ENCODE peak calls at places on chromosomes 5 and 9, in six cellular contexts. Z is NCI-H1092; K is fibroblast of pulmonary artery; C is amniotic stem cell; I is CD4-positive, alpha-beta T cell; U is DMS153. X is an unnamed sample.
A peak's percentile ranks its signal among the peaks of the same experiment; 100 is the strongest.

GRCh38 chr9:20513126-20513913 is 109.0 kb downstream of the MLLT3 start:
- DNase-seq in C (no peak), U (no peak), K (no peak), I (no peak), Z (no peak), X (no peak)

GRCh38 chr5:102649731-102650130 is 105.4 kb upstream of the PAM start:
- DNase-seq in U (no peak), Z (no peak), C (no peak), K (no peak), I (no peak), X (peak; percentile 30)

GRCh38 chr5:2899311-2899710 is 147.8 kb upstream of the IRX2 start:
- DNase-seq in C (no peak), I (no peak), Z (no peak), K (no peak), U (no peak), X (no peak)

GRCh38 chr5:84382363-84383295 is 2.1 kb downstream of the EDIL3 start:
- DNase-seq in Z (no peak), U (no peak), C (no peak), K (peak; percentile 58), I (no peak), X (peak; percentile 11)

GRCh38 chr5:153678617-153679329 is 188.3 kb downstream of the GRIA1 start:
- DNase-seq in K (peak; percentile 66), U (no peak), Z (no peak), C (no peak), I (no peak), X (no peak)

GRCh38 chr5:131496400-131496713 is 138.7 kb downstream of the RAPGEF6 start:
- DNase-seq in Z (no peak), K (no peak), I (no peak), C (no peak), U (no peak), X (no peak)

GRCh38 chr5:132688536-132689409 is 15.0 kb downstream of the IL4 start:
- DNase-seq in K (peak; percentile 54), U (no peak), C (no peak), I (no peak), Z (no peak), X (no peak)

GRCh38 chr5:177309351-177310191 is 2.1 kb downstream of the MXD3 start:
- DNase-seq in C (no peak), Z (no peak), U (no peak), I (peak; percentile 62), K (peak; percentile 75), X (peak; percentile 70)

GRCh38 chr5:62718368-62718767 is 139.7 kb downstream of the LRRC70 start:
- DNase-seq in I (no peak), Z (no peak), U (no peak), C (no peak), K (peak; percentile 21), X (peak; percentile 1)

GRCh38 chr5:6551287-6551954 is 81.4 kb downstream of the NSUN2 start:
- DNase-seq in K (no peak), C (no peak), Z (no peak), U (no peak), I (no peak), X (peak; percentile 4)

GRCh38 chr5:7321724-7322123 is 74.2 kb upstream of the ADCY2 start:
- DNase-seq in U (no peak), I (no peak), C (peak; percentile 91), Z (no peak), K (no peak), X (peak; percentile 98)

GRCh38 chr5:96990102-96990501 is 54.2 kb downstream of the LNPEP start:
- DNase-seq in Z (no peak), I (no peak), K (no peak), U (no peak), C (no peak), X (no peak)

GRCh38 chr5:94031631-94032030 is 290.2 kb upstream of the POU5F2 start:
- DNase-seq in I (no peak), K (peak; percentile 29), C (no peak), U (no peak), Z (no peak), X (peak; percentile 58)

X was measured in fibroblast of mammary gland.